ENCODE peak calls at places on chromosome 16, in seven cellular contexts. One of them, this sample, is unnamed.
A peak's percentile ranks its signal among the peaks of the same experiment; 100 is the strongest.

GRCh38 chr16:50771366-50771765 is 29.5 kb downstream of the CYLD start:
- DNase-seq in natural killer cell: no peak
- DNase-seq in T-helper 9 cell: no peak
- DNase-seq in NCI-H1092 treated with DMSO at 0.1 percent for 48 hours: no peak
- DNase-seq in mammary epithelial cell: peak; percentile 50
- DNase-seq in GM04503: peak; percentile 40
- DNase-seq in AG04450: peak; percentile 21
- DNase-seq in this sample: no peak

GRCh38 chr16:81003064-81003463 is 3.6 kb downstream of the CMC2 start:
- DNase-seq in NCI-H1092 treated with DMSO at 0.1 percent for 48 hours: no peak
- DNase-seq in AG04450: no peak
- DNase-seq in T-helper 9 cell: no peak
- DNase-seq in GM04503: no peak
- DNase-seq in mammary epithelial cell: no peak
- DNase-seq in natural killer cell: no peak
- DNase-seq in this sample: no peak

GRCh38 chr16:77993586-77993985 is 28.8 kb upstream of the CLEC3A start:
- DNase-seq in mammary epithelial cell: no peak
- DNase-seq in T-helper 9 cell: no peak
- DNase-seq in AG04450: no peak
- DNase-seq in natural killer cell: no peak
- DNase-seq in GM04503: no peak
- DNase-seq in NCI-H1092 treated with DMSO at 0.1 percent for 48 hours: no peak
- DNase-seq in this sample: no peak

GRCh38 chr16:81939164-81940067 is 71.9 kb downstream of the SDR42E1 start:
- DNase-seq in natural killer cell: no peak
- DNase-seq in NCI-H1092 treated with DMSO at 0.1 percent for 48 hours: no peak
- DNase-seq in GM04503: no peak
- DNase-seq in mammary epithelial cell: no peak
- DNase-seq in AG04450: no peak
- DNase-seq in T-helper 9 cell: no peak
- DNase-seq in this sample: no peak

GRCh38 chr16:56669005-56669839 is at the start of gene MT1H:
- DNase-seq in natural killer cell: no peak
- DNase-seq in NCI-H1092 treated with DMSO at 0.1 percent for 48 hours: no peak
- DNase-seq in AG04450: no peak
- DNase-seq in GM04503: no peak
- DNase-seq in T-helper 9 cell: no peak
- DNase-seq in mammary epithelial cell: no peak
- DNase-seq in this sample: no peak

GRCh38 chr16:19967963-19968362 is 83.3 kb upstream of the GPRC5B start:
- DNase-seq in AG04450: no peak
- DNase-seq in NCI-H1092 treated with DMSO at 0.1 percent for 48 hours: no peak
- DNase-seq in mammary epithelial cell: no peak
- DNase-seq in natural killer cell: no peak
- DNase-seq in GM04503: no peak
- DNase-seq in T-helper 9 cell: no peak
- DNase-seq in this sample: no peak

GRCh38 chr16:53433509-53433908 is 762 bp upstream of the RBL2 start:
- DNase-seq in AG04450: no peak
- DNase-seq in mammary epithelial cell: peak; percentile 47
- DNase-seq in GM04503: no peak
- DNase-seq in natural killer cell: no peak
- DNase-seq in NCI-H1092 treated with DMSO at 0.1 percent for 48 hours: no peak
- DNase-seq in T-helper 9 cell: no peak
- DNase-seq in this sample: no peak

GRCh38 chr16:21117567-21117966 is 33.1 kb downstream of the DNAH3 start:
- DNase-seq in NCI-H1092 treated with DMSO at 0.1 percent for 48 hours: no peak
- DNase-seq in T-helper 9 cell: no peak
- DNase-seq in GM04503: no peak
- DNase-seq in AG04450: no peak
- DNase-seq in natural killer cell: no peak
- DNase-seq in mammary epithelial cell: no peak
- DNase-seq in this sample: no peak

GRCh38 chr16:63776437-63776836 is 1345.4 kb downstream of the CDH11 start:
- DNase-seq in natural killer cell: no peak
- DNase-seq in NCI-H1092 treated with DMSO at 0.1 percent for 48 hours: no peak
- DNase-seq in mammary epithelial cell: no peak
- DNase-seq in GM04503: no peak
- DNase-seq in T-helper 9 cell: no peak
- DNase-seq in AG04450: no peak
- DNase-seq in this sample: no peak

GRCh38 chr16:10584956-10585561 is 4.7 kb upstream of the EMP2 start:
- DNase-seq in NCI-H1092 treated with DMSO at 0.1 percent for 48 hours: no peak
- DNase-seq in GM04503: peak; percentile 63
- DNase-seq in mammary epithelial cell: peak; percentile 66
- DNase-seq in T-helper 9 cell: no peak
- DNase-seq in AG04450: no peak
- DNase-seq in natural killer cell: no peak
- DNase-seq in this sample: no peak

GRCh38 chr16:75011634-75012307 is 12.9 kb downstream of the ZNRF1 start:
- DNase-seq in GM04503: peak; percentile 78
- DNase-seq in NCI-H1092 treated with DMSO at 0.1 percent for 48 hours: no peak
- DNase-seq in natural killer cell: no peak
- DNase-seq in T-helper 9 cell: no peak
- DNase-seq in AG04450: peak; percentile 51
- DNase-seq in mammary epithelial cell: peak; percentile 97
- DNase-seq in this sample: no peak

GRCh38 chr16:82960923-82961322 is 334.2 kb downstream of the CDH13 start:
- DNase-seq in natural killer cell: no peak
- DNase-seq in AG04450: no peak
- DNase-seq in GM04503: no peak
- DNase-seq in mammary epithelial cell: no peak
- DNase-seq in NCI-H1092 treated with DMSO at 0.1 percent for 48 hours: no peak
- DNase-seq in T-helper 9 cell: no peak
- DNase-seq in this sample: no peak

GRCh38 chr16:14219983-14220382 is 148.9 kb downstream of the MRTFB start:
- DNase-seq in T-helper 9 cell: no peak
- DNase-seq in AG04450: no peak
- DNase-seq in GM04503: no peak
- DNase-seq in NCI-H1092 treated with DMSO at 0.1 percent for 48 hours: no peak
- DNase-seq in mammary epithelial cell: no peak
- DNase-seq in natural killer cell: no peak
- DNase-seq in this sample: no peak

GRCh38 chr16:57271867-57272495 is 12.5 kb downstream of the PLLP start:
- DNase-seq in mammary epithelial cell: no peak
- DNase-seq in natural killer cell: no peak
- DNase-seq in GM04503: no peak
- DNase-seq in NCI-H1092 treated with DMSO at 0.1 percent for 48 hours: no peak
- DNase-seq in AG04450: no peak
- DNase-seq in T-helper 9 cell: no peak
- DNase-seq in this sample: no peak

This sample was measured in effector CD4-positive, alpha-beta T cell.